ENCODE peak calls at places on chromosomes 5 and 9, in four cellular contexts. O is IMR-90, P is endothelial cell of umbilical vein, S is K562. Y is an unnamed sample.

GRCh38 chr5:159956074-159956473 is 39.8 kb downstream of the ADRA1B start:
- DNase-seq in O (peak), P (no peak), S (no peak), Y (no peak)

GRCh38 chr5:81808106-81808505 is 57.2 kb upstream of the SSBP2 start:
- DNase-seq in O (no peak), P (no peak), S (no peak), Y (no peak)

GRCh38 chr9:114930063-114930812 is at the start of gene TNFSF8:
- DNase-seq in O (no peak), P (no peak), S (no peak), Y (no peak)

GRCh38 chr5:142913728-142914338 is 143.7 kb downstream of the ARHGAP26 start:
- DNase-seq in O (no peak), P (no peak), S (no peak), Y (no peak)

GRCh38 chr5:150429410-150429873 is 16.7 kb upstream of the CD74 start:
- DNase-seq in O (no peak), P (no peak), S (no peak), Y (no peak)

GRCh38 chr9:75083188-75083976 is 4.6 kb downstream of the NMRK1 start:
- DNase-seq in O (no peak), P (no peak), S (peak), Y (no peak)

GRCh38 chr5:116395178-116395577 is 179.4 kb downstream of the SEMA6A start:
- DNase-seq in O (no peak), P (no peak), S (no peak), Y (no peak)

GRCh38 chr9:4936277-4936676 is 48.8 kb upstream of the JAK2 start:
- DNase-seq in O (no peak), P (no peak), S (no peak), Y (no peak)

GRCh38 chr5:176540476-176540899 is 3.3 kb upstream of the RNF44 start:
- DNase-seq in O (no peak), P (no peak), S (peak), Y (no peak)

GRCh38 chr9:115328228-115328627 is 210.3 kb upstream of the TNC start:
- DNase-seq in O (peak), P (no peak), S (no peak), Y (no peak)

GRCh38 chr5:97037819-97038218 is 101.9 kb downstream of the LNPEP start:
- DNase-seq in O (no peak), P (no peak), S (no peak), Y (no peak)

GRCh38 chr9:69452110-69452780 is 127.2 kb downstream of the ENTREP1 start:
- DNase-seq in O (no peak), P (no peak), S (no peak), Y (no peak)

GRCh38 chr5:78903936-78904335 is 81.2 kb downstream of the ARSB start:
- DNase-seq in O (peak), P (peak), S (no peak), Y (no peak)

GRCh38 chr5:83265318-83265717 is 188.0 kb downstream of the XRCC4 start:
- DNase-seq in O (peak), P (peak), S (peak), Y (no peak)

GRCh38 chr9:38112010-38112409 is 43.0 kb upstream of the SHB start:
- DNase-seq in O (no peak), P (no peak), S (no peak), Y (no peak)

GRCh38 chr9:128841704-128842492 is 12.3 kb upstream of the SPOUT1 start:
- DNase-seq in O (no peak), P (no peak), S (no peak), Y (no peak)

GRCh38 chr5:80754900-80755299 is 100.1 kb upstream of the DHFR start:
- DNase-seq in O (peak), P (no peak), S (no peak), Y (peak)

GRCh38 chr9:111661150-111661801 is at the start of gene GNG10:
- DNase-seq in O (peak), P (peak), S (peak), Y (no peak)

GRCh38 chr9:129732946-129733631 is 19.8 kb downstream of the PTGES start:
- DNase-seq in O (no peak), P (no peak), S (no peak), Y (no peak)

GRCh38 chr5:102778478-102778877 is 23.4 kb downstream of the PAM start:
- DNase-seq in O (peak), P (peak), S (no peak), Y (no peak)

GRCh38 chr5:78182838-78183237 is 111.7 kb downstream of the AP3B1 start:
- DNase-seq in O (no peak), P (no peak), S (peak), Y (no peak)

GRCh38 chr9:105969672-105970071 is 275.3 kb downstream of the TMEM38B start:
- DNase-seq in O (no peak), P (no peak), S (no peak), Y (no peak)
- TF ChIP-seq FOS in O (no peak), P (no peak), S (no peak), Y (no peak)

GRCh38 chr5:108061941-108062340 is 320.0 kb downstream of the FBXL17 start:
- DNase-seq in O (peak), P (no peak), S (no peak), Y (no peak)
- TF ChIP-seq FOS in O (no peak), P (no peak), S (no peak), Y (no peak)

GRCh38 chr9:101571114-101571513 is 23.7 kb downstream of the PPP3R2 start:
- DNase-seq in O (no peak), P (no peak), S (peak), Y (no peak)

GRCh38 chr9:101567725-101567993 is 27.1 kb downstream of the PPP3R2 start:
- DNase-seq in O (no peak), P (no peak), S (no peak), Y (no peak)

GRCh38 chr9:101564252-101564651 is 30.5 kb downstream of the PPP3R2 start:
- DNase-seq in O (no peak), P (no peak), S (no peak), Y (no peak)

GRCh38 chr9:101569736-101570501 is 24.9 kb downstream of the PPP3R2 start:
- DNase-seq in O (no peak), P (no peak), S (peak), Y (no peak)

GRCh38 chr9:101566904-101567724 is 27.7 kb downstream of the PPP3R2 start:
- DNase-seq in O (peak), P (peak), S (peak), Y (no peak)
- TF ChIP-seq FOS in O (no peak), P (no peak), S (no peak), Y (no peak)

GRCh38 chr9:118222375-118222774 is 518.2 kb downstream of the TLR4 start:
- DNase-seq in O (no peak), P (no peak), S (no peak), Y (no peak)
- TF ChIP-seq FOS in O (no peak), P (no peak), S (no peak), Y (no peak)

GRCh38 chr5:98042521-98042920 is 730.9 kb upstream of the RGMB start:
- DNase-seq in O (no peak), P (no peak), S (no peak), Y (no peak)

GRCh38 chr5:98041661-98042060 is 731.8 kb upstream of the RGMB start:
- DNase-seq in O (no peak), P (peak), S (no peak), Y (no peak)

GRCh38 chr5:98042961-98043360 is 730.5 kb upstream of the RGMB start:
- DNase-seq in O (no peak), P (no peak), S (no peak), Y (no peak)
- TF ChIP-seq FOS in O (no peak), P (no peak), S (no peak), Y (no peak)

GRCh38 chr9:131178895-131179294 is 53.5 kb downstream of the NUP214 start:
- DNase-seq in O (no peak), P (no peak), S (no peak), Y (no peak)

GRCh38 chr9:131178382-131178781 is 53.0 kb downstream of the NUP214 start:
- DNase-seq in O (peak), P (peak), S (peak), Y (peak)

GRCh38 chr9:131179561-131180219 is 54.3 kb downstream of the NUP214 start:
- DNase-seq in O (peak), P (peak), S (no peak), Y (peak)

GRCh38 chr9:131181091-131181681 is 55.8 kb downstream of the NUP214 start:
- DNase-seq in O (no peak), P (no peak), S (peak), Y (no peak)

DNA sequence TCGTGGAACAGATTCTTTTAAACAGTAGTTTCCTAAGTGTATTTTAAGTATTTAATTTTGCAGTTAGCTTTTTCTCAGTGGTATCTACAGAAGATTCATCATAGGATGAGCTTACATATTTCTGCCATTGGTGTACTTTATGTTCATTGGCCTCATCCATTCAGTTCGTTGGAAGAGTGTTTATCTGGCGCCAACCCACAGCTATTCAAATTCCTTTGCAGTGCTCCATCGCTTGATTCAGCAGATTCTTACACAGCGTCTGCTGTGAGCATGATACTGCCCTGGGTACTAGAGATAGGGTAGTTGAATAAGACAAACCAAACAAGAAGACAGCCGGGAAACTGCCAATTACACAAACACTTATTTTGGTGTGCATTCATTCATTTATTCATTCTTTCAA is 55.1 kb downstream of the NUP214 start:
- DNase-seq in O (peak), P (no peak), S (peak), Y (no peak)
- TF ChIP-seq FOS in O (peak), P (no peak), S (no peak), Y (no peak)

GRCh38 chr5:172911976-172912375 is 47.2 kb upstream of the RPL26L1 start:
- DNase-seq in O (no peak), P (no peak), S (no peak), Y (no peak)

GRCh38 chr5:172910828-172911627 is 48.2 kb upstream of the RPL26L1 start:
- DNase-seq in O (peak), P (peak), S (peak), Y (peak)

GRCh38 chr5:172915514-172915913 is 43.7 kb upstream of the RPL26L1 start:
- DNase-seq in O (no peak), P (no peak), S (no peak), Y (no peak)

GRCh38 chr5:172911628-172911880 is 47.7 kb upstream of the RPL26L1 start:
- DNase-seq in O (no peak), P (no peak), S (no peak), Y (no peak)

DNA sequence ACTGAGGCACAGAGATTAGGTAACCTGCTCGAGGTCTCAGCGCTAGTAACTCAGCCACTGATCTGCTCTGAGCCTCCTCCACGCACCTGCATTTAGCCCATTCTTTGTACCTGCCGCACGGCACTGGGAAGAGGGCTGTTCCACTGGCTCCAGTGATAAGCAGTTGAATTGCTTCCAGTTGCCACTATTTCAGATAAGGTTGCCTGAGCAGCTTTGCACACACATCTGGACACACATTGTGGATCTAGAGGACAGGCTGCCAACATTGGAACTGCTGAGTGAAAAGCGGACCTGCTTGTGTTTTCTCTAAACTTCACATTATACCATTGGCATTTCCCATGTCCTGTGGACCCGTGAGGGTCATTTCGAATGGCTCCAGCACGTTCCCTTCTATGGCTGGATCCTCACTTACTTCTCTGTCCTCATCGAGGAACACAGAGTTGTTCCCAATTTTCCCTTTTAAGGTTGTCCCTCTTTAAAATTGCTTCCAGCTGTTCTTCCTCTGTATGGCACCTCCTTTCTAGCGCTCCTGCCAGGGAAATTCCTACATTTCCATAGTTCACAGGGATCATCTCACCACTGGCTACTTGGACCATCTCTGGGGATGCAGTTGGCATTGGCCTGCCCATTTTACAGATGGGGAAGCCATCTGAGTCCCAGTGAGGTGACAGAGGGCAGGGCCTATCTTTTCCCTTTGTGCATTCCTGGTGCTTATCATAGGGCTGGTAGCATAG is 45.9 kb upstream of the RPL26L1 start:
- DNase-seq in O (no peak), P (no peak), S (no peak), Y (no peak)
- TF ChIP-seq FOS in O (no peak), P (no peak), S (no peak), Y (no peak)

GRCh38 chr9:22446589-22446949 is at the start of gene DMRTA1:
- DNase-seq in O (peak), P (peak), S (no peak), Y (no peak)
- TF ChIP-seq FOS in O (no peak), P (no peak), S (no peak), Y (no peak)

GRCh38 chr9:93290495-93291434 is 106.8 kb downstream of the WNK2 start:
- DNase-seq in O (no peak), P (no peak), S (no peak), Y (no peak)

GRCh38 chr9:93287189-93287552 is 103.2 kb downstream of the WNK2 start:
- DNase-seq in O (no peak), P (no peak), S (no peak), Y (no peak)

GRCh38 chr9:93287593-93287992 is 103.7 kb downstream of the WNK2 start:
- DNase-seq in O (no peak), P (no peak), S (no peak), Y (no peak)

GRCh38 chr9:93288341-93288740 is 104.4 kb downstream of the WNK2 start:
- DNase-seq in O (no peak), P (no peak), S (peak), Y (no peak)

GRCh38 chr9:93288891-93289883 is 105.2 kb downstream of the WNK2 start:
- DNase-seq in O (peak), P (no peak), S (no peak), Y (no peak)
- TF ChIP-seq FOS in O (no peak), P (no peak), S (no peak), Y (no peak)

DNA sequence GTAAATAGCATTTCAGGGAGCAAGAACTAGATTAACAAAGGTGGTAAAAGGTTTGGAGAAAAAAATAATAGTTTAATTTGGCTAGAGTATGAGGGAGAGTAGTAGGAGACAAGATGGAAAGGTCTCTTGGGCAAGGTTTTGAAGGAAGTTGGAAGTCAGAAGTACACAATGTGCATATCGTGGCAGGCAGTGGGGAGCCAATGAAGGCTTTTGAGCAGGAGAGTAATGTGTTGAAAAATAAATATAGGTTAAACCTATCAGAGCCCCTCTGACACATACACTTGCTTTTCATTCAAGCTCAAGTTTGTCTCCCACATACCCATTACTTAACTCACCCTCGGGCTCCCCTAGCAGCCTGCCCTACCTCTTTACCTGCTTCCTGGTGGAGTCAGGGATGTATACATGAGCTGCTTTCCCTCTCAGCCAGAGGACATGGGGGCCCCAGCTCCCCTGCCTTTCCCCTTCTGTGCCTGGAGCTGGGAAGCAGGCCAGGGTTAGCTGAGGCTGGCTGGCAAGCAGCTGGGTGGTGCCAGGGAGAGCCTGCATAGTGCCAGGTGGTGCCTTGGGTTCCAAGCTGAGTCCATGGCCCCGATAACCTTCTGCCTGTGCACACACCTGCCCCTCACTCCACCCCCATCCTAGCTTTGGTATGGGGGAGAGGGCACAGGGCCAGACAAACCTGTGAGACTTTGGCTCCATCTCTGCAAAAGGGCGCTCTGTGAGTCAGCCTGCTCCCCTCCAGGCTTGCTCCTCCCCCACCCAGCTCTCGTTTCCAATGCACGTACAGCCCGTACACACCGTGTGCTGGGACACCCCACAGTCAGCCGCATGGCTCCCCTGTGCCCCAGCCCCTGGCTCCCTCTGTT is at the start of gene CA9:
- DNase-seq in O (no peak), P (no peak), S (no peak), Y (no peak)
- TF ChIP-seq FOS in O (no peak), P (no peak), S (no peak), Y (no peak)

Y was measured in GM12878.